ENCODE peak calls at places on chromosomes 7 and 10, in five cellular contexts. M is astrocyte, Q is psoas muscle, H is ovary, I is right lobe of liver. G is an unnamed sample.

GRCh38 chr10:50416181-50416824 is 165.0 kb upstream of the ASAH2 start:
- DNase-seq in M (no peak), I (no peak), H (no peak), Q (no peak), G (no peak)

GRCh38 chr10:73843254-73843653 is 31.1 kb downstream of the CAMK2G start:
- DNase-seq in H (no peak), Q (no peak), I (no peak), M (no peak), G (no peak)

GRCh38 chr7:31458203-31458602 is 55.7 kb upstream of the ITPRID1 start:
- DNase-seq in M (no peak), Q (no peak), H (no peak), I (no peak), G (no peak)

GRCh38 chr10:70747192-70747965 is 37.8 kb downstream of the TBATA start:
- DNase-seq in Q (no peak), I (no peak), M (no peak), H (no peak), G (no peak)

GRCh38 chr10:70891636-70892035 is 3.3 kb upstream of the PCBD1 start:
- DNase-seq in I (no peak), M (peak), H (no peak), Q (no peak), G (no peak)

GRCh38 chr10:104376784-104377300 is 23.2 kb downstream of the CFAP58 start:
- DNase-seq in I (no peak), H (no peak), Q (no peak), M (no peak), G (no peak)

GRCh38 chr10:127968659-127969058 is 61.8 kb downstream of the PTPRE start:
- DNase-seq in M (peak), H (no peak), I (no peak), Q (no peak), G (no peak)

GRCh38 chr7:73519867-73520672 is 2.0 kb downstream of the BAZ1B start:
- DNase-seq in H (peak), M (no peak), I (no peak), Q (no peak), G (no peak)

GRCh38 chr10:90042075-90042474 is 340.7 kb downstream of the KIF20B start:
- DNase-seq in H (no peak), M (no peak), I (no peak), Q (no peak), G (no peak)

GRCh38 chr10:19921300-19922140 is 105.3 kb downstream of the PLXDC2 start:
- DNase-seq in M (peak), I (no peak), H (no peak), Q (no peak), G (no peak)

GRCh38 chr7:12942599-12942998 is 255.2 kb downstream of the ARL4A start:
- DNase-seq in M (peak), I (no peak), H (no peak), Q (no peak), G (no peak)

GRCh38 chr10:117503170-117503885 is 39.2 kb upstream of the EMX2 start:
- DNase-seq in H (no peak), I (no peak), Q (no peak), M (no peak), G (no peak)

GRCh38 chr10:132904814-132905649 is 37.3 kb downstream of the CFAP46 start:
- DNase-seq in I (peak), Q (peak), H (no peak), M (no peak), G (no peak)

GRCh38 chr10:24381235-24382010 is 172.5 kb downstream of the KIAA1217 start:
- DNase-seq in I (no peak), H (no peak), M (no peak), Q (no peak), G (no peak)

GRCh38 chr7:147485660-147486210 is 1104.8 kb upstream of the C7orf33 start:
- DNase-seq in Q (no peak), H (no peak), I (no peak), M (peak), G (no peak)

GRCh38 chr7:26102176-26102575 is 49.8 kb upstream of the NFE2L3 start:
- DNase-seq in Q (no peak), I (no peak), H (no peak), M (no peak), G (no peak)

GRCh38 chr7:132461043-132461592 is 115.2 kb downstream of the PLXNA4 start:
- DNase-seq in Q (no peak), H (no peak), M (no peak), I (no peak), G (no peak)

GRCh38 chr10:29634105-29634504 is 666 bp downstream of the SVIL start:
- DNase-seq in Q (no peak), I (no peak), H (no peak), M (no peak), G (no peak)

GRCh38 chr7:32519763-32520162 is 24.5 kb downstream of the AVL9 start:
- DNase-seq in M (no peak), I (no peak), H (no peak), Q (no peak), G (no peak)

GRCh38 chr7:158268851-158269535 is 318.6 kb downstream of the PTPRN2 start:
- DNase-seq in M (no peak), Q (peak), I (no peak), H (no peak), G (no peak)

GRCh38 chr7:74058486-74058885 is 25.1 kb upstream of the LIMK1 start:
- DNase-seq in M (no peak), Q (peak), H (no peak), I (peak), G (no peak)

GRCh38 chr7:139088268-139088667 is 21.3 kb downstream of the ZC3HAV1 start:
- DNase-seq in Q (no peak), M (no peak), H (no peak), I (no peak), G (no peak)

GRCh38 chr7:130595986-130596385 is 72.6 kb downstream of the COPG2 start:
- DNase-seq in I (no peak), Q (no peak), M (no peak), H (no peak), G (no peak)

GRCh38 chr10:62814901-62815372 is 1.2 kb downstream of the EGR2 start:
- DNase-seq in Q (no peak), M (peak), H (peak), I (peak), G (no peak)

GRCh38 chr10:67853512-67853911 is 15.5 kb upstream of the DNAJC12 start:
- DNase-seq in Q (no peak), I (no peak), H (no peak), M (no peak), G (no peak)

GRCh38 chr10:125232841-125233240 is 72.5 kb upstream of the CTBP2 start:
- DNase-seq in H (no peak), M (peak), I (no peak), Q (no peak), G (no peak)

GRCh38 chr10:116044722-116045374 is 228.2 kb downstream of the GFRA1 start:
- DNase-seq in I (peak), Q (peak), H (no peak), M (peak), G (no peak)

GRCh38 chr7:1767524-1767923 is 97.4 kb downstream of the ELFN1 start:
- DNase-seq in H (no peak), I (no peak), Q (no peak), M (no peak), G (no peak)

GRCh38 chr10:13526952-13527863 is 1.6 kb downstream of the BEND7 start:
- DNase-seq in H (no peak), M (peak), Q (no peak), I (no peak), G (no peak)

GRCh38 chr7:27690649-27691048 is 28.0 kb upstream of the HIBADH start:
- DNase-seq in Q (no peak), I (no peak), H (no peak), M (no peak), G (no peak)
- H3K27ac ChIP-seq in Q (no peak), I (no peak), H (no peak), M (no peak), G (no peak)

DNA sequence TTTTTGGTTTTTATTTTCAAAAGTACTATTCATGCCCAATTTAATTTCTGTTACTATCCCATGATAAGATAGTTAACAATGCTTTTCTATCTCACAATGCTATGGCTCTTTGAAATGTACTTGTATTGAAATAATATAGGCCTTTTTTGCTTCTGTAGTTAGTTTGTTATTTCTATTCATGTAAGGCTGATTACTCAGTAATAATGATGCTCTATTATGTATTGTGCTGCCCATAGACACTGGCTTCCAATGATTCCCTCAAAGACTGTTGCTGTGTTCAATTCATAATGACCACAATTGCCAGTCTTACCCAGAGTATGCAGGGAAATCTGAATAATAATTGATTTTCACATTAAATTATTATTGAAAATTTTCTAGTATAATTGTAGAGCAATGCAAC is 155.5 kb upstream of the POT1 start:
- DNase-seq in Q (no peak), H (no peak), I (no peak), M (no peak), G (no peak)
- H3K27ac ChIP-seq in Q (no peak), H (no peak), I (no peak), M (no peak), G (no peak)

GRCh38 chr10:78551184-78552005 is 517.4 kb upstream of the ZMIZ1 start:
- DNase-seq in Q (no peak), I (no peak), M (no peak), H (no peak), G (peak)
- H3K27ac ChIP-seq in Q (no peak), I (no peak), M (no peak), H (peak), G (no peak)

DNA sequence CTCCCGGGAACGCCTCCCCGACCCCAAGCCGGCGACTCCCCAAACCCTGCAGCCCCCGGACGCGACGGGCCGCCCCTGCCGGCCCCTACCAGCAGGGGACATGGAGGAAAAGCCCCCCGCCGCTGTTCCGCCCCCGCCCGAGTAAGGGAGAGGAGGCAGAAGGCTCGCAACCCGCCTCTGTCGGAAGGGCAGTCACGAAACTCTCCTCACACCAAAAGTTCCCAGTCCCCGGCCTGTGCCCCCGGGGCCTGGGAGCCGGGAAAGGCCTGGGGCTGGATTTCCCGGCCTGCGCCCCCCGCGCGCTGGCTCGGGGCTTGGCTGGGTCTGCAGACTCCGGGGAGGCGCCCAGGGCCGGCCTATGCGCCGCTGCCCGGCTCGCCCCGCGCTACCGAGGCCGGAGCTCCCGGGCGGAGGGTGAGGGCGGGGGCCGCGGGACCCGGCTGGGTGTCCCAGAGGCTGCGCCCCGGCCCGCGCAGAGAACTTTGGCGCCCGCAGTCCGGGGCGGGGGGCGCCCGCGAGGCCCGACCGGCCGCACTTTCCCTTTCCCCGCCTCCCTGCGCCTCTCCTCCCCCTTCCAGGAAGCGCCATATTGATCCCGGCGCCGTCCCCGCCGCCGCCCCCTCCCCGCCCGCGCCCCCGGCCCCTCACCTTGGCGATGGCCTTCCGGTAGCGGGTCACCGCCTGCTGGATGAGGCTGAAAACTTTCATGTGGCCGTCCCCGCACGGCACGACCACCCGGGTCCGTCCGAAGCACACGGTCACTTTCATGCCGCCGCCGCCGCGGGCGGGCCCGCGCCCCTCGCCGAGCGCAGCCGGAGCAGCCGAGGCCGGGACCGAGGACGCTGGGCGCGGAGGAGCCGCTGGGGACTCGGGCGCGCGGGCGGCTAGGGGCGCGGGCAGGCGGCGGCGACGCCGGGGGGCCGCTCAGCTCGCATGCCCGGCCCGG is 595 bp downstream of the PARD3 start:
- DNase-seq in M (no peak), I (peak), Q (peak), H (peak), G (no peak)
- H3K27ac ChIP-seq in M (peak), I (peak), Q (peak), H (peak), G (no peak)

GRCh38 chr7:29564455-29565185 is 985 bp downstream of the PRR15 start:
- DNase-seq in H (peak), M (peak), Q (peak), I (peak), G (no peak)

GRCh38 chr7:29565186-29565540 is 1.5 kb downstream of the PRR15 start:
- DNase-seq in Q (no peak), M (no peak), I (no peak), H (no peak), G (no peak)

GRCh38 chr7:29565982-29566746 is 2.5 kb downstream of the PRR15 start:
- DNase-seq in Q (peak), M (no peak), I (peak), H (peak), G (no peak)

GRCh38 chr7:29567174-29567573 is 3.5 kb downstream of the PRR15 start:
- DNase-seq in M (no peak), I (no peak), Q (no peak), H (no peak), G (no peak)

DNA sequence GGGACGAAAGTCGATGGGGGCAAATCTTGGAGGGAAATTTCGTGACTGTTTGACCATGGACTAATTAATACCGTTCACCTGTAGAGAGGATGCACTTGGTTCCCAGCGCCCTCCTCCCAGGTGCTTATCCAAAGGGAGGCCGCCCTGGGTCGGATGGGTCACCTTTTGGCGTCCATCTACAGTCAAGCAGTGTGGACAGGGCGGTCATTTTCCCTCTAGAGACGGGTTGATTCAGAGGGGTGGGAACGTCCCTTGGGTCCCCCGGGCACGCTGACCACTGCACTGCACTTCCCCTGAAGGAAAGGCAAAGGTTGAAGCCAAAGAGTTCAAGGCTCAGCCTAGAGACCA is 2.0 kb downstream of the PRR15 start:
- DNase-seq in Q (no peak), M (no peak), H (no peak), I (no peak), G (no peak)
- H3K27ac ChIP-seq in Q (no peak), M (no peak), H (peak), I (no peak), G (no peak)

GRCh38 chr10:69329721-69330178 is 51.5 kb downstream of the HK1 start:
- DNase-seq in Q (no peak), H (no peak), M (no peak), I (no peak), G (peak)

GRCh38 chr10:69326692-69327091 is 48.4 kb downstream of the HK1 start:
- DNase-seq in H (no peak), M (no peak), I (no peak), Q (no peak), G (no peak)

GRCh38 chr10:69331161-69331560 is 52.9 kb downstream of the HK1 start:
- DNase-seq in I (no peak), M (no peak), H (no peak), Q (no peak), G (no peak)

GRCh38 chr10:69327463-69328345 is 49.4 kb downstream of the HK1 start:
- DNase-seq in I (no peak), H (peak), Q (peak), M (peak), G (no peak)

GRCh38 chr10:69328346-69328687 is 50.0 kb downstream of the HK1 start:
- DNase-seq in M (no peak), H (no peak), Q (no peak), I (no peak), G (no peak)
- H3K27ac ChIP-seq in M (peak), H (peak), Q (peak), I (no peak), G (no peak)

GRCh38 chr7:3042301-3042700 is 1.4 kb downstream of the CARD11 start:
- DNase-seq in H (no peak), Q (no peak), I (no peak), M (no peak), G (no peak)
- H3K27ac ChIP-seq in H (no peak), Q (no peak), I (no peak), M (no peak), G (no peak)